ENCODE peak calls at places on chromosomes 1 and 21, in four cellular contexts. J, V, P and Y are unnamed samples.

GRCh38 chr1:7329868-7330615 is 441.1 kb upstream of the VAMP3 start:
- DNase-seq in J (no peak), V (no peak), P (no peak), Y (no peak)

GRCh38 chr1:68231627-68232303 is 558 bp downstream of the WLS start:
- DNase-seq in J (peak; percentile 24), V (peak; percentile 90), P (peak; percentile 77), Y (no peak)

GRCh38 chr21:35559881-35560280 is 500.4 kb downstream of the SETD4 start:
- DNase-seq in J (no peak), V (no peak), P (no peak), Y (no peak)

GRCh38 chr1:112721966-112722524 is 6.9 kb upstream of the PPM1J start:
- DNase-seq in J (no peak), V (no peak), P (no peak), Y (no peak)

GRCh38 chr1:200075938-200076546 is 48.5 kb downstream of the NR5A2 start:
- DNase-seq in J (no peak), V (peak; percentile 21), P (no peak), Y (no peak)

GRCh38 chr21:29221259-29221744 is 77.4 kb upstream of the BACH1 start:
- DNase-seq in J (no peak), V (no peak), P (no peak), Y (no peak)

GRCh38 chr1:223363856-223364684 is at the start of gene SUSD4:
- DNase-seq in J (peak; percentile 36), V (peak; percentile 90), P (peak; percentile 74), Y (peak; percentile 55)

GRCh38 chr21:16424331-16424749 is 694.6 kb downstream of the USP25 start:
- DNase-seq in J (no peak), V (no peak), P (no peak), Y (no peak)

GRCh38 chr1:6003568-6004411 is 11.6 kb upstream of the NPHP4 start:
- DNase-seq in J (peak; percentile 39), V (peak; percentile 85), P (peak; percentile 9), Y (no peak)

GRCh38 chr1:30870035-30870434 is 38.5 kb downstream of the SDC3 start:
- DNase-seq in J (no peak), V (no peak), P (no peak), Y (no peak)

GRCh38 chr1:107460009-107460408 is 319.2 kb downstream of the NTNG1 start:
- DNase-seq in J (no peak), V (no peak), P (no peak), Y (no peak)

GRCh38 chr1:212293579-212293978 is 8.4 kb downstream of the PPP2R5A start:
- DNase-seq in J (no peak), V (no peak), P (no peak), Y (no peak)

GRCh38 chr1:167220537-167221125 is at the start of gene POU2F1:
- DNase-seq in J (peak; percentile 99), V (peak; percentile 99), P (peak; percentile 99), Y (peak; percentile 93)

GRCh38 chr1:201946224-201946908 is at the start of gene LMOD1:
- DNase-seq in J (peak; percentile 67), V (peak; percentile 95), P (peak; percentile 81), Y (no peak)

DNA sequence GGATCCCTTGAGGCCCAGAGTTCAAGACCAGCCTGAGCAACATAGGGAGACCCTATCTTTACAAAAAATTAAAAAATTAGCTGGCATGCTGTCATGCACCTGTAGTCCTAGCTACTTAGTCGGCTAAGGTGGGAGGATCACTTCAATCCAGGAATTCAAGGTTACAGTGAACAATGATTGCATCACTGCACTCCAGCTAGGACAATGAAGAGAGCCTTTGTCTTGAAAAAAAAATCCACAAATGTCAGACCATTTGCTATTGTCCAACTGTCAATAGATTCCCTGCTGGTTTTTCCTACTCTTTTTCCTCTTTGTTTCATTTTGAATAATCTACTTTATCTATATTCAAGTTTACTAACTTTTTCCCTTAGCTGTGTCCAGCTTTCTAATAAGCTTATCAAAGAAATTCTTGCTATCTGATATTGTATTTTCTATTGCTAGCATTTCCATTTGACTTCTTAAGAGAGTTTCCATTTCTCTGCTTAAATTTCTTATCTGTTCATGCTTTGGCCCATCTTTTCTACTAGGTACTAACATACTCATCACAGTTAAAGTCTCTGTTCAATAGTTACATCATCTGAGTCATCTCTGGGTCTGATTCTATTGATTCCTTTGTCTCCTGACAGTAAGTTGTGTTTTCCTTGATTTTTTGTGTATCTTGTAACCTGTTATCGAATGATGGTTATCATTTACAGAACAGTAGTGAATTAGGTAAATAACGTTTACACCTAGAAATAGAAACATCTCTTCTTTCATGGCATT is 14.8 kb downstream of the MT1HL1 start:
- DNase-seq in J (no peak), V (no peak), P (no peak), Y (no peak)
- TF ChIP-seq CTCF in J (no peak), V (no peak), P (no peak), Y (no peak)

GRCh38 chr1:116817582-116818064 is 63.4 kb downstream of the CD2 start:
- DNase-seq in J (peak; percentile 46), V (peak; percentile 66), P (peak; percentile 57), Y (peak; percentile 63)
- TF ChIP-seq CTCF in J (peak; percentile 67), V (peak; percentile 54), P (peak; percentile 60), Y (peak; percentile 85)

GRCh38 chr1:45507195-45507594 is 7.1 kb downstream of the MMACHC start:
- DNase-seq in J (no peak), V (no peak), P (no peak), Y (no peak)

GRCh38 chr1:45507893-45508292 is 7.8 kb downstream of the MMACHC start:
- DNase-seq in J (no peak), V (no peak), P (no peak), Y (no peak)

GRCh38 chr1:45510972-45511527 is 10.6 kb downstream of the PRDX1 start:
- DNase-seq in J (no peak), V (no peak), P (no peak), Y (no peak)

GRCh38 chr1:45510036-45510971 is 10.2 kb downstream of the MMACHC start:
- DNase-seq in J (no peak), V (no peak), P (no peak), Y (no peak)

GRCh38 chr1:45508295-45509151 is 8.4 kb downstream of the MMACHC start:
- DNase-seq in J (no peak), V (no peak), P (no peak), Y (no peak)
- TF ChIP-seq CTCF in J (no peak), V (no peak), P (no peak), Y (no peak)

GRCh38 chr1:37808369-37809319 is 636 bp upstream of the YRDC start:
- DNase-seq in J (peak; percentile 61), V (peak; percentile 63), P (peak; percentile 54), Y (peak; percentile 88)
- TF ChIP-seq CTCF in J (no peak), V (peak; percentile 7), P (no peak), Y (no peak)

GRCh38 chr21:23936991-23937390 is 1670.3 kb downstream of the MRPL39 start:
- DNase-seq in J (no peak), V (no peak), P (no peak), Y (no peak)

GRCh38 chr21:23939369-23940065 is 1667.8 kb downstream of the MRPL39 start:
- DNase-seq in J (no peak), V (no peak), P (no peak), Y (no peak)

GRCh38 chr21:23930565-23930964 is 1676.7 kb downstream of the MRPL39 start:
- DNase-seq in J (no peak), V (no peak), P (no peak), Y (no peak)

DNA sequence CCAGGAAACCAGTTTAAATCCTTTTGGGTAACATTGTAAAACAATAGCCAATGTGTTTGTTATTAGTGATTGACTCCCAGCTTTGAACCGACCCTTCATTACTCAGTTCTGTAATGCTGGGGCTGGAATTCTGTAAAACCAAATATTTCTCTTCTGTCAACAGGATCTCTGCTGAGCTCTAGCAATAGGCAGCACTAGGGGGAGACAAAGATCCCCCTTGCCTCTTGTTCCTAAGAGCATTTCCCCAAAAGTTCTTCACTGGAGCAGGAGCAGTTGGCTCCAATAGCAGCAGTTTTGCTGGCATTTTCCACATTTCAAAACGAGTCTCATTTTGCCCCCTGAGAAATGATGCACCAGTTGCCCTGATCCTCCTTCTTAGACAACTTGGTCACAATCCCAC is 1671.1 kb downstream of the MRPL39 start:
- DNase-seq in J (no peak), V (peak; percentile 5), P (no peak), Y (no peak)
- TF ChIP-seq CTCF in J (peak; percentile 25), V (peak; percentile 36), P (no peak), Y (peak; percentile 30)